ENCODE peak calls at places on chromosomes 12 and 14, in five cellular contexts. One of them, this sample, is unnamed.

GRCh38 chr12:53575502-53576264 is 50.5 kb downstream of the ATF7 start:
- DNase-seq in stomach: no peak
- DNase-seq in CD8-positive, alpha-beta memory T cell: no peak
- DNase-seq in neural progenitor cell: no peak
- DNase-seq in ascending aorta: no peak
- DNase-seq in this sample: peak; percentile 87

GRCh38 chr12:4849024-4849594 is 60.6 kb upstream of the KCNA1 start:
- DNase-seq in stomach: no peak
- DNase-seq in CD8-positive, alpha-beta memory T cell: no peak
- DNase-seq in neural progenitor cell: peak; percentile 42
- DNase-seq in ascending aorta: no peak
- DNase-seq in this sample: peak; percentile 3

GRCh38 chr12:54285150-54286041 is 4.9 kb downstream of the HNRNPA1 start:
- DNase-seq in stomach: no peak
- DNase-seq in CD8-positive, alpha-beta memory T cell: no peak
- DNase-seq in neural progenitor cell: no peak
- DNase-seq in ascending aorta: no peak
- DNase-seq in this sample: no peak

GRCh38 chr12:77054856-77055255 is 10.5 kb downstream of the E2F7 start:
- DNase-seq in stomach: no peak
- DNase-seq in CD8-positive, alpha-beta memory T cell: no peak
- DNase-seq in neural progenitor cell: no peak
- DNase-seq in ascending aorta: no peak
- DNase-seq in this sample: no peak

GRCh38 chr12:1425396-1425729 is 169.0 kb downstream of the FBXL14 start:
- DNase-seq in stomach: no peak
- DNase-seq in CD8-positive, alpha-beta memory T cell: no peak
- DNase-seq in neural progenitor cell: no peak
- DNase-seq in ascending aorta: no peak
- DNase-seq in this sample: no peak

GRCh38 chr14:93044601-93045000 is 71.1 kb downstream of the ITPK1 start:
- DNase-seq in stomach: no peak
- DNase-seq in CD8-positive, alpha-beta memory T cell: no peak
- DNase-seq in neural progenitor cell: no peak
- DNase-seq in ascending aorta: no peak
- DNase-seq in this sample: no peak

GRCh38 chr12:21992823-21993222 is 51.6 kb upstream of the ABCC9 start:
- DNase-seq in stomach: no peak
- DNase-seq in CD8-positive, alpha-beta memory T cell: no peak
- DNase-seq in neural progenitor cell: no peak
- DNase-seq in ascending aorta: no peak
- DNase-seq in this sample: no peak

GRCh38 chr14:54881235-54881760 is 21.3 kb downstream of the GCH1 start:
- DNase-seq in stomach: no peak
- DNase-seq in CD8-positive, alpha-beta memory T cell: no peak
- DNase-seq in neural progenitor cell: no peak
- DNase-seq in ascending aorta: no peak
- DNase-seq in this sample: peak; percentile 68

GRCh38 chr12:68638721-68639395 is 28.2 kb downstream of the RAP1B start:
- DNase-seq in stomach: no peak
- DNase-seq in CD8-positive, alpha-beta memory T cell: no peak
- DNase-seq in neural progenitor cell: no peak
- DNase-seq in ascending aorta: no peak
- DNase-seq in this sample: no peak

GRCh38 chr14:52069617-52070431 is 965 bp upstream of the NID2 start:
- DNase-seq in stomach: no peak
- DNase-seq in CD8-positive, alpha-beta memory T cell: no peak
- DNase-seq in neural progenitor cell: peak; percentile 74
- DNase-seq in ascending aorta: peak; percentile 73
- DNase-seq in this sample: no peak

GRCh38 chr14:68947802-68948201 is 31.3 kb downstream of the ACTN1 start:
- DNase-seq in stomach: peak; percentile 72
- DNase-seq in CD8-positive, alpha-beta memory T cell: no peak
- DNase-seq in neural progenitor cell: peak; percentile 61
- DNase-seq in ascending aorta: peak; percentile 95
- DNase-seq in this sample: peak; percentile 49

GRCh38 chr14:32028599-32028998 is 48.5 kb upstream of the ARHGAP5 start:
- DNase-seq in stomach: no peak
- DNase-seq in CD8-positive, alpha-beta memory T cell: no peak
- DNase-seq in neural progenitor cell: no peak
- DNase-seq in ascending aorta: no peak
- DNase-seq in this sample: peak; percentile 92

GRCh38 chr12:113461666-113462065 is 10.0 kb downstream of the LHX5 start:
- DNase-seq in stomach: no peak
- DNase-seq in CD8-positive, alpha-beta memory T cell: no peak
- DNase-seq in neural progenitor cell: peak; percentile 61
- DNase-seq in ascending aorta: no peak
- DNase-seq in this sample: no peak

GRCh38 chr12:54591001-54591591 is 2.6 kb upstream of the PPP1R1A start:
- DNase-seq in stomach: no peak
- DNase-seq in CD8-positive, alpha-beta memory T cell: no peak
- DNase-seq in neural progenitor cell: no peak
- DNase-seq in ascending aorta: no peak
- DNase-seq in this sample: no peak

GRCh38 chr14:21092147-21093011 is 6.1 kb downstream of the ZNF219 start:
- DNase-seq in stomach: peak; percentile 90
- DNase-seq in CD8-positive, alpha-beta memory T cell: peak; percentile 93
- DNase-seq in neural progenitor cell: peak; percentile 87
- DNase-seq in ascending aorta: peak; percentile 86
- DNase-seq in this sample: peak; percentile 56

GRCh38 chr14:77889971-77890442 is 90.1 kb downstream of the ADCK1 start:
- DNase-seq in stomach: no peak
- DNase-seq in CD8-positive, alpha-beta memory T cell: no peak
- DNase-seq in neural progenitor cell: no peak
- DNase-seq in ascending aorta: no peak
- DNase-seq in this sample: peak; percentile 86

GRCh38 chr12:111353603-111354295 is 15.1 kb downstream of the PHETA1 start:
- DNase-seq in stomach: no peak
- DNase-seq in CD8-positive, alpha-beta memory T cell: no peak
- DNase-seq in neural progenitor cell: no peak
- DNase-seq in ascending aorta: no peak
- DNase-seq in this sample: no peak

GRCh38 chr12:54126696-54127537 is 61.9 kb downstream of the SMUG1 start:
- DNase-seq in stomach: peak; percentile 76
- DNase-seq in CD8-positive, alpha-beta memory T cell: no peak
- DNase-seq in neural progenitor cell: peak; percentile 66
- DNase-seq in ascending aorta: peak; percentile 92
- DNase-seq in this sample: peak; percentile 36

GRCh38 chr12:120978296-120979219 is at the start of gene HNF1A:
- DNase-seq in stomach: peak; percentile 75
- DNase-seq in CD8-positive, alpha-beta memory T cell: no peak
- DNase-seq in neural progenitor cell: no peak
- DNase-seq in ascending aorta: no peak
- DNase-seq in this sample: no peak

GRCh38 chr14:104893435-104894207 is 28.6 kb downstream of the CEP170B start:
- DNase-seq in stomach: peak; percentile 25
- DNase-seq in CD8-positive, alpha-beta memory T cell: no peak
- DNase-seq in neural progenitor cell: no peak
- DNase-seq in ascending aorta: peak; percentile 48
- DNase-seq in this sample: no peak

GRCh38 chr14:26794731-26795130 is 196.9 kb upstream of the NOVA1 start:
- DNase-seq in stomach: no peak
- DNase-seq in CD8-positive, alpha-beta memory T cell: no peak
- DNase-seq in neural progenitor cell: no peak
- DNase-seq in ascending aorta: no peak
- DNase-seq in this sample: no peak

GRCh38 chr14:24068711-24069410 is 2.5 kb upstream of the CPNE6 start:
- DNase-seq in stomach: no peak
- DNase-seq in CD8-positive, alpha-beta memory T cell: no peak
- DNase-seq in neural progenitor cell: no peak
- DNase-seq in ascending aorta: no peak
- DNase-seq in this sample: no peak

GRCh38 chr12:12267801-12268200 is 957 bp upstream of the LRP6 start:
- DNase-seq in stomach: no peak
- DNase-seq in CD8-positive, alpha-beta memory T cell: no peak
- DNase-seq in neural progenitor cell: peak; percentile 31
- DNase-seq in ascending aorta: no peak
- DNase-seq in this sample: no peak

GRCh38 chr12:48812389-48812788 is 5.9 kb upstream of the CACNB3 start:
- DNase-seq in stomach: no peak
- DNase-seq in CD8-positive, alpha-beta memory T cell: no peak
- DNase-seq in neural progenitor cell: no peak
- DNase-seq in ascending aorta: no peak
- DNase-seq in this sample: no peak

GRCh38 chr12:110141389-110141788 is 17.2 kb downstream of the IFT81 start:
- DNase-seq in stomach: no peak
- DNase-seq in CD8-positive, alpha-beta memory T cell: no peak
- DNase-seq in neural progenitor cell: no peak
- DNase-seq in ascending aorta: peak; percentile 80
- DNase-seq in this sample: no peak

GRCh38 chr12:120234643-120235368 is 30.7 kb downstream of the PXN start:
- DNase-seq in stomach: peak; percentile 73
- DNase-seq in CD8-positive, alpha-beta memory T cell: no peak
- DNase-seq in neural progenitor cell: peak; percentile 71
- DNase-seq in ascending aorta: peak; percentile 95
- DNase-seq in this sample: peak; percentile 86

GRCh38 chr14:73796881-73797539 is 54.6 kb upstream of the PTGR2 start:
- DNase-seq in stomach: no peak
- DNase-seq in CD8-positive, alpha-beta memory T cell: no peak
- DNase-seq in neural progenitor cell: no peak
- DNase-seq in ascending aorta: no peak
- DNase-seq in this sample: no peak

GRCh38 chr12:19421503-19422282 is 17.6 kb upstream of the AEBP2 start:
- DNase-seq in stomach: no peak
- DNase-seq in CD8-positive, alpha-beta memory T cell: no peak
- DNase-seq in neural progenitor cell: no peak
- DNase-seq in ascending aorta: no peak
- DNase-seq in this sample: no peak

GRCh38 chr14:77579760-77580159 is 36.7 kb downstream of the SPTLC2 start:
- DNase-seq in stomach: no peak
- DNase-seq in CD8-positive, alpha-beta memory T cell: no peak
- DNase-seq in neural progenitor cell: no peak
- DNase-seq in ascending aorta: no peak
- DNase-seq in this sample: no peak

GRCh38 chr12:73308747-73309146 is 1036.6 kb downstream of the TRHDE start:
- DNase-seq in stomach: no peak
- DNase-seq in CD8-positive, alpha-beta memory T cell: no peak
- DNase-seq in neural progenitor cell: no peak
- DNase-seq in ascending aorta: no peak
- DNase-seq in this sample: peak; percentile 45

GRCh38 chr14:28280997-28281598 is 485.5 kb upstream of the FOXG1 start:
- DNase-seq in stomach: no peak
- DNase-seq in CD8-positive, alpha-beta memory T cell: no peak
- DNase-seq in neural progenitor cell: no peak
- DNase-seq in ascending aorta: no peak
- DNase-seq in this sample: no peak

GRCh38 chr14:28280530-28280929 is 486.1 kb upstream of the FOXG1 start:
- DNase-seq in stomach: no peak
- DNase-seq in CD8-positive, alpha-beta memory T cell: no peak
- DNase-seq in neural progenitor cell: no peak
- DNase-seq in ascending aorta: no peak
- DNase-seq in this sample: no peak
- H3K9me3 ChIP-seq in stomach: no peaks in the 10 kb centered on the region
- H3K9me3 ChIP-seq in CD8-positive, alpha-beta memory T cell: no peaks in the 10 kb centered on the region
- H3K9me3 ChIP-seq in neural progenitor cell: no peaks in the 10 kb centered on the region
- H3K9me3 ChIP-seq in ascending aorta: no peaks in the 10 kb centered on the region
- H3K9me3 ChIP-seq in this sample: no peaks in the 10 kb centered on the region

DNA sequence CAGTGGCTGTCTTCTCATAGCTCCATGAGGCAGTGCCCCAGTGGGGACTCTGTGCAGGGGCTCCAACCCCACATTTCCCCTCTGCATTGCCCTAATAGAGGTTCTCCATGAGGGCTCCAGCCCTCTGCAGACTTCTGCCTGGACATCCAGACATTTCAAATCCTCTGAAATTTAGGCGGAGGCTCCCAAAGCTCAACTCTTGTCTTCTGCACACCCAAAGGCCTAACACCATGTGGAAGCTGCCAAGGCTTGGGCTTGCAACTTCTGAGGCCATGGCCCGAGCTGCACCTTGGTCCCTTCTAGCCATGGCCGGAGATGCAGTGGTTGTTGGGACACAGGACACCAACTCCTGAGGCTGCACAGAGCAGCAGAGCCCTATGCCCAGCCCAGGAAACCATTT is 20.5 kb upstream of the PPP2R5C start:
- DNase-seq in stomach: no peak
- DNase-seq in CD8-positive, alpha-beta memory T cell: no peak
- DNase-seq in neural progenitor cell: no peak
- DNase-seq in ascending aorta: no peak
- DNase-seq in this sample: no peak
- H3K9me3 ChIP-seq in stomach: peaks cover 19% of the 10 kb centered on the region
- H3K9me3 ChIP-seq in CD8-positive, alpha-beta memory T cell: peaks cover 11% of the 10 kb centered on the region
- H3K9me3 ChIP-seq in neural progenitor cell: no peaks in the 10 kb centered on the region
- H3K9me3 ChIP-seq in ascending aorta: no peaks in the 10 kb centered on the region
- H3K9me3 ChIP-seq in this sample: peaks cover 3% of the 10 kb centered on the region

GRCh38 chr12:38155526-38156496 is 160.8 kb upstream of the ALG10B start:
- DNase-seq in stomach: no peak
- DNase-seq in CD8-positive, alpha-beta memory T cell: no peak
- DNase-seq in neural progenitor cell: no peak
- DNase-seq in ascending aorta: no peak
- DNase-seq in this sample: no peak

GRCh38 chr12:38157274-38157932 is 159.2 kb upstream of the ALG10B start:
- DNase-seq in stomach: no peak
- DNase-seq in CD8-positive, alpha-beta memory T cell: no peak
- DNase-seq in neural progenitor cell: no peak
- DNase-seq in ascending aorta: no peak
- DNase-seq in this sample: no peak

GRCh38 chr12:38155020-38155395 is 161.6 kb upstream of the ALG10B start:
- DNase-seq in stomach: no peak
- DNase-seq in CD8-positive, alpha-beta memory T cell: no peak
- DNase-seq in neural progenitor cell: no peak
- DNase-seq in ascending aorta: no peak
- DNase-seq in this sample: no peak

GRCh38 chr12:38157933-38158401 is 158.6 kb upstream of the ALG10B start:
- DNase-seq in stomach: no peak
- DNase-seq in CD8-positive, alpha-beta memory T cell: no peak
- DNase-seq in neural progenitor cell: no peak
- DNase-seq in ascending aorta: no peak
- DNase-seq in this sample: no peak

DNA sequence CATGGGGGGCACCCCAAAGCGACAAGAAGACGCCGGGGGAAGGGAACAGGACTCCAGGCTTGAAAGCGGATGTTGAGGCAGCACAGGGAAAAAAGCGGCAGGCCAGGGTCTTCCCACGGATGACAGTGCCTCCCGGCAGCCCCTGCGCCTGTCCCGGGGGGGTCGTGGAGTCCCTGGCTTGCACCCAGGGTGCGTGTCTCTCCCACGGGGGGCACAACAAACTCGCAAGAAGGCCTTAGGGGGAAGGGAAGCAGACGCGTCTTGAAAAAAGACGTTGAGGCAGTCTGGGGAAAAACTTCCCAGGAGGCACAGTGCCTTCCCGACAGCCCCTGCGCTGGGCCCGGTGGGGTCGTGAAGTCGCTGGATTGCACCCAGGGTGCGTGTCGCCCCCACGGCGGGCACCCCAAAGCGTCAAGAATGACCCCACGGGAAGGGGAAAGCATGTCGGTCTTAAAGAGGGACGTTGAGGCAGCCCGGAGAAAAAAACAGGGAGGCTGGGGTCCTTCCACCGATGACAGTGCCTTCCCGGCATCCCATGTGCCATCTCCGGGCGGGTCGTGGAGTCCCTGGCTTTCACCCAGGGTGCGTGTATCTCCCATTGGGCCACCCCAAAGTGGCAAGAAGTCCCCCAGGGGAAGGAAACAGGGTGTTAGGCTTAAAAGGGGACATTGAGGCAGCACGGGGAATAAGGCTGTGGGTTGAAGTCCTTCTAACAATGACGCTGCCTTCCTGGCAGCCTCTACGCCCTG is 159.9 kb upstream of the ALG10B start:
- DNase-seq in stomach: no peak
- DNase-seq in CD8-positive, alpha-beta memory T cell: no peak
- DNase-seq in neural progenitor cell: no peak
- DNase-seq in ascending aorta: no peak
- DNase-seq in this sample: no peak
- H3K9me3 ChIP-seq in stomach: no peaks in the 10 kb centered on the region
- H3K9me3 ChIP-seq in CD8-positive, alpha-beta memory T cell: no peaks in the 10 kb centered on the region
- H3K9me3 ChIP-seq in neural progenitor cell: no peaks in the 10 kb centered on the region
- H3K9me3 ChIP-seq in ascending aorta: no peaks in the 10 kb centered on the region
- H3K9me3 ChIP-seq in this sample: no peaks in the 10 kb centered on the region

GRCh38 chr12:127550271-127550670 is 716.7 kb upstream of the TMEM132C start:
- DNase-seq in stomach: no peak
- DNase-seq in CD8-positive, alpha-beta memory T cell: no peak
- DNase-seq in neural progenitor cell: no peak
- DNase-seq in ascending aorta: no peak
- DNase-seq in this sample: peak; percentile 50
- H3K9me3 ChIP-seq in stomach: peaks cover 3% of the 10 kb centered on the region
- H3K9me3 ChIP-seq in CD8-positive, alpha-beta memory T cell: no peaks in the 10 kb centered on the region
- H3K9me3 ChIP-seq in neural progenitor cell: no peaks in the 10 kb centered on the region
- H3K9me3 ChIP-seq in ascending aorta: no peaks in the 10 kb centered on the region
- H3K9me3 ChIP-seq in this sample: peaks cover 3% of the 10 kb centered on the region

This sample was measured in mammary epithelial cell.